ENCODE peak calls at places on chromosomes 2 and 18, in four cellular contexts. M, F, R and W are unnamed samples.

GRCh38 chr18:2891526-2892431 is 45.0 kb downstream of the EMILIN2 start:
- DNase-seq in M (no peak), F (no peak), R (peak; percentile 96), W (no peak)

GRCh38 chr2:222239945-222240675 is 58.7 kb downstream of the PAX3 start:
- DNase-seq in M (peak; percentile 43), F (no peak), R (no peak), W (peak; percentile 62)

GRCh38 chr18:62369129-62369644 is 44.1 kb downstream of the TNFRSF11A start:
- DNase-seq in M (peak; percentile 51), F (no peak), R (no peak), W (no peak)

GRCh38 chr18:23825978-23826405 is 136.7 kb downstream of the LAMA3 start:
- DNase-seq in M (no peak), F (no peak), R (peak; percentile 63), W (no peak)

GRCh38 chr2:178912416-178913056 is 105.3 kb upstream of the TTN start:
- DNase-seq in M (no peak), F (no peak), R (no peak), W (no peak)

GRCh38 chr2:195543902-195544894 is 112.8 kb upstream of the SLC39A10 start:
- DNase-seq in M (no peak), F (no peak), R (no peak), W (no peak)

GRCh38 chr2:199470672-199471442 is 13.1 kb upstream of the SATB2 start:
- DNase-seq in M (peak; percentile 43), F (peak; percentile 75), R (no peak), W (no peak)

GRCh38 chr2:26255735-26256384 is 11.1 kb downstream of the HADHB start:
- DNase-seq in M (no peak), F (no peak), R (no peak), W (no peak)

GRCh38 chr2:46950314-46950713 is 34.7 kb upstream of the MCFD2 start:
- DNase-seq in M (no peak), F (no peak), R (no peak), W (no peak)

GRCh38 chr2:3487028-3487425 is 32.3 kb downstream of the ADI1 start:
- DNase-seq in M (peak; percentile 17), F (no peak), R (no peak), W (no peak)

GRCh38 chr18:31791817-31792579 is 31.3 kb upstream of the SLC25A52 start:
- DNase-seq in M (no peak), F (no peak), R (peak; percentile 4), W (no peak)

GRCh38 chr2:149431337-149431736 is 101.0 kb downstream of the LYPD6 start:
- DNase-seq in M (no peak), F (no peak), R (peak; percentile 46), W (no peak)

GRCh38 chr2:79824086-79824786 is 311.4 kb downstream of the CTNNA2 start:
- DNase-seq in M (no peak), F (no peak), R (no peak), W (no peak)

GRCh38 chr18:23995180-23995579 is 19.4 kb upstream of the TTC39C start:
- DNase-seq in M (no peak), F (no peak), R (no peak), W (no peak)

GRCh38 chr2:217840522-217840921 is 162.3 kb downstream of the TNS1 start:
- DNase-seq in M (no peak), F (no peak), R (no peak), W (no peak)

GRCh38 chr2:109300582-109300981 is 171.6 kb downstream of the SH3RF3 start:
- DNase-seq in M (no peak), F (no peak), R (no peak), W (no peak)

GRCh38 chr2:210956101-210956500 is 399.7 kb downstream of the CPS1 start:
- DNase-seq in M (no peak), F (no peak), R (no peak), W (no peak)

GRCh38 chr2:108194409-108195132 is 45.2 kb upstream of the SULT1C3 start:
- DNase-seq in M (no peak), F (no peak), R (peak; percentile 63), W (no peak)

GRCh38 chr2:12684471-12684936 is 32.2 kb upstream of the TRIB2 start:
- DNase-seq in M (no peak), F (no peak), R (no peak), W (no peak)

GRCh38 chr2:19355931-19356544 is 2.4 kb downstream of the OSR1 start:
- DNase-seq in M (no peak), F (no peak), R (no peak), W (peak; percentile 18)

GRCh38 chr18:63339920-63340484 is 20.4 kb upstream of the BCL2 start:
- DNase-seq in M (peak; percentile 51), F (peak; percentile 62), R (peak; percentile 52), W (peak; percentile 63)

GRCh38 chr18:21303913-21304312 is 61.9 kb downstream of the GREB1L start:
- DNase-seq in M (no peak), F (no peak), R (peak; percentile 89), W (peak; percentile 86)

GRCh38 chr2:43075906-43076585 is 150.4 kb downstream of the ZFP36L2 start:
- DNase-seq in M (no peak), F (no peak), R (peak; percentile 74), W (peak; percentile 47)

GRCh38 chr2:44267269-44268258 is 7.7 kb upstream of the SLC3A1 start:
- DNase-seq in M (no peak), F (no peak), R (no peak), W (peak; percentile 13)

GRCh38 chr18:59813942-59814341 is 85.9 kb upstream of the PMAIP1 start:
- DNase-seq in M (no peak), F (no peak), R (no peak), W (no peak)
- H3K4ac ChIP-seq in M (no peak overlapping the region), F (no peak overlapping the region), R (no peak overlapping the region), W (no peak overlapping the region)

GRCh38 chr2:235670974-235671787 is 177.3 kb downstream of the AGAP1 start:
- DNase-seq in M (no peak), F (no peak), R (no peak), W (peak; percentile 11)
- H3K79me2 ChIP-seq in M (peaks cover 3% of the 10 kb centered on the region), F (peaks cover 54% of the 10 kb centered on the region), R (no peaks in the 10 kb centered on the region), W (peaks cover 1% of the 10 kb centered on the region)

DNA sequence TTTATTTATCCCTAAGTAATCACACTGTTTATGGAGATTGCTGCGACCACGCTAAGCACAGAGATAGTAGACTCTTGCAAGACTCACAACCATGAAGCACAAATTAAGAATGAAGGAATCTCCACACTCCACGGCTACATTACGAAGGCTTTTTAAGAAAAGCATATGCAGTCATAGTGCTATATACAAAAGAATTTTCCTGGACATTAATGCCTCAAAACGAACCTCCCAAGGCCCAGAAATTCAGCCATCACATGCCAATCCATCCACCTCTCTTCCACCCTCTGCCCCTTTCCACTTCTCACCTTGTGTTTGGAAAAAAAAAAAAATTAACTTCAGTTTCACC is 186.7 kb downstream of the TCF4 start:
- DNase-seq in M (no peak), F (no peak), R (no peak), W (no peak)
- H3K4ac ChIP-seq in M (no peak overlapping the region), F (no peak overlapping the region), R (no peak overlapping the region), W (no peak overlapping the region)

GRCh38 chr18:25279133-25279532 is 72.8 kb downstream of the ZNF521 start:
- DNase-seq in M (no peak), F (no peak), R (no peak), W (no peak)
- H3K79me2 ChIP-seq in M (no peaks in the 10 kb centered on the region), F (no peaks in the 10 kb centered on the region), R (peaks cover 4% of the 10 kb centered on the region), W (no peaks in the 10 kb centered on the region)

GRCh38 chr2:85602476-85603234 is at the start of gene TMEM150A:
- DNase-seq in M (peak; percentile 88), F (peak; percentile 91), R (peak; percentile 92), W (peak; percentile 91)
- H3K4ac ChIP-seq in M (no peak within 1 kb of the TSS), F (peak within 1 kb of the TSS; percentile 75), R (peak within 1 kb of the TSS; percentile 13), W (peak within 1 kb of the TSS; percentile 2)